ENCODE peak calls at places on chromosome 13, in eight cellular contexts. I is colonic mucosa, O is progenitor cell of endocrine pancreas, L is glutamatergic neuron, Q is dorsolateral prefrontal cortex, V is HepG2, G is AG10803, C is psoas muscle. Y is an unnamed sample.

GRCh38 chr13:41064493-41064892 is 3.2 kb downstream of the WBP4 start:
- DNase-seq in I (no peak), O (no peak), L (no peak), Q (no peak), V (no peak), G (peak), C (no peak), Y (no peak)

GRCh38 chr13:97967948-97968347 is 14.5 kb downstream of the IPO5 start:
- DNase-seq in I (no peak), O (no peak), L (no peak), Q (no peak), V (no peak), G (no peak), C (no peak), Y (no peak)

GRCh38 chr13:93079294-93079693 is 147.3 kb upstream of the GPC6 start:
- DNase-seq in I (no peak), O (no peak), L (no peak), Q (no peak), V (no peak), G (no peak), C (no peak), Y (no peak)

GRCh38 chr13:108929532-108929931 is 300.1 kb downstream of the MYO16 start:
- DNase-seq in I (no peak), O (no peak), L (no peak), Q (no peak), V (no peak), G (peak), C (no peak), Y (no peak)

GRCh38 chr13:62293081-62293480 is 877.4 kb upstream of the PCDH20 start:
- DNase-seq in I (no peak), O (no peak), L (no peak), Q (no peak), V (no peak), G (no peak), C (no peak), Y (no peak)

GRCh38 chr13:93534181-93534700 is 307.6 kb downstream of the GPC6 start:
- DNase-seq in I (no peak), O (no peak), L (no peak), Q (no peak), V (no peak), G (peak), C (no peak), Y (no peak)

GRCh38 chr13:73984949-73985691 is 149.1 kb downstream of the KLF12 start:
- DNase-seq in I (no peak), O (no peak), L (no peak), Q (peak), V (no peak), G (no peak), C (no peak), Y (no peak)

GRCh38 chr13:40637644-40638043 is 28.8 kb downstream of the FOXO1 start:
- DNase-seq in I (peak), O (no peak), L (no peak), Q (no peak), V (no peak), G (no peak), C (no peak), Y (no peak)

GRCh38 chr13:36814465-36814864 is 4.6 kb upstream of the RFXAP start:
- DNase-seq in I (peak), O (no peak), L (no peak), Q (no peak), V (no peak), G (no peak), C (no peak), Y (no peak)

GRCh38 chr13:78659450-78660110 is 625 bp upstream of the OBI1 start:
- DNase-seq in I (no peak), O (no peak), L (no peak), Q (no peak), V (no peak), G (no peak), C (no peak), Y (no peak)

GRCh38 chr13:33235078-33235477 is 50.5 kb downstream of the STARD13 start:
- DNase-seq in I (no peak), O (no peak), L (no peak), Q (no peak), V (peak), G (peak), C (no peak), Y (no peak)

GRCh38 chr13:76890036-76890435 is 3.8 kb upstream of the KCTD12 start:
- DNase-seq in I (no peak), O (no peak), L (no peak), Q (no peak), V (no peak), G (peak), C (no peak), Y (no peak)

GRCh38 chr13:46340631-46341111 is 46.4 kb downstream of the RUBCNL start:
- DNase-seq in I (no peak), O (no peak), L (no peak), Q (no peak), V (no peak), G (no peak), C (no peak), Y (no peak)

GRCh38 chr13:46343279-46343949 is 43.6 kb downstream of the RUBCNL start:
- DNase-seq in I (no peak), O (no peak), L (no peak), Q (no peak), V (no peak), G (no peak), C (no peak), Y (no peak)

GRCh38 chr13:46341112-46341711 is 45.8 kb downstream of the RUBCNL start:
- DNase-seq in I (no peak), O (no peak), L (no peak), Q (no peak), V (no peak), G (peak), C (no peak), Y (no peak)

GRCh38 chr13:46345400-46345799 is 41.7 kb downstream of the RUBCNL start:
- DNase-seq in I (no peak), O (no peak), L (no peak), Q (no peak), V (no peak), G (no peak), C (no peak), Y (no peak)

GRCh38 chr13:46342538-46342937 is 44.5 kb downstream of the RUBCNL start:
- DNase-seq in I (no peak), O (no peak), L (no peak), Q (no peak), V (no peak), G (no peak), C (no peak), Y (no peak)
- TF ChIP-seq CTCF in I (no peak), O (peak), L (no peak), Q (no peak), V (no peak), G (no peak), C (no peak), Y (no peak)

DNA sequence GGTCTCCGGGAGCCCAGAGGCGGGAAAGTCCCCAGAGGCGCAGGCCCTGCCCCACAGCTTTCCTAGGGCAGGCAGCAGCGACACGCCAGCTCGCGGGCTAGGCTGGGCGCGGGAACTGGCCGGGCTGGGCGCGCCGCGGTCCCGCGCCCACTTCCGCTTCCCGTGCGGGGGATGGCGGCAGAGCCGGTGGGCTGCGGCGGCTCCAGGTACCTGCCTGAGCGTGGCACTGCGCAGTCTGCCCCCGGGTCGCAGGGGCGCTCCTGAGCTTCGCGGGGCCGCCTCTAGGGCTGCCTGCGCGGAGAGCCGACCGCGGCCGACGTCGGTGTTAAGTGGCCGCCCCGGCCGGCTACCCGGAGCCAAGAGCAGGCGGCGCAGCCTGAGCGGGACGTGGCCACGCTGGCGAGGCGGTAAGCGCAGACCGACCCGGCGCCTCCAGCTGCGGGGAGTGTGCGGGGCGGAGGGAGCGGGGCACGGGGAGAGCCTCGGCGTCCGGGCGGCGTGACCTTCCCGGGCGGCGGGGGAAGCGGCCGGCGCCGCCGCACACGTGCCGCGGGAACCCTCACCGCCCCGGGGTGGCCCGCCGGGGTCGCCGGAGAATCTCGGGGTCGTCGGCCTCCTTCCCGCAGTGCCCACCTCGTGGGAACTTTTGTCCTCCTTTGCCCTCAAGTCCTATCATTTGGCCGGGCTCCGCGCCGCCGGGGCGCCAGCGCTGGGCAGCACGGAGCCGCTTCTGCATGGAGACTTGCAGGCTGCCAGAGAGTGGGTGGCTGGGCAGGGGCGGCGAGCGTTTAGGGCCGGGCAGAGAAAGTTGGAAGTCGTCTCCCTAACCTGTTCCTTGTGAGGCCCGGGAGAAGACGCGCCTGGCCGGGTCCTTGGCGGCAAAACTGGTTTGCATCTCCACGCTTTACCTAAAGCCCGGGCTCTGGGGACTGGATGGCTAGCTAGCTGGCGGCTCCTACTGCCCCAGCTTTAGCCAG is 31.4 kb upstream of the MPHOSPH8 start:
- DNase-seq in I (peak), O (peak), L (peak), Q (no peak), V (peak), G (peak), C (no peak), Y (peak)
- TF ChIP-seq CTCF in I (no peak), O (peak), L (no peak), Q (no peak), V (peak), G (peak), C (peak), Y (no peak)

GRCh38 chr13:46893820-46894533 is 2.9 kb downstream of the HTR2A start:
- DNase-seq in I (peak), O (peak), L (peak), Q (peak), V (no peak), G (peak), C (peak), Y (peak)
- TF ChIP-seq CTCF in I (peak), O (peak), L (peak), Q (peak), V (peak), G (peak), C (peak), Y (peak)

GRCh38 chr13:113123226-113124150 is 889 bp downstream of the F10 start:
- DNase-seq in I (no peak), O (no peak), L (peak), Q (peak), V (peak), G (no peak), C (no peak), Y (peak)
- TF ChIP-seq CTCF in I (no peak), O (peak), L (no peak), Q (peak), V (peak), G (peak), C (no peak), Y (no peak)

DNA sequence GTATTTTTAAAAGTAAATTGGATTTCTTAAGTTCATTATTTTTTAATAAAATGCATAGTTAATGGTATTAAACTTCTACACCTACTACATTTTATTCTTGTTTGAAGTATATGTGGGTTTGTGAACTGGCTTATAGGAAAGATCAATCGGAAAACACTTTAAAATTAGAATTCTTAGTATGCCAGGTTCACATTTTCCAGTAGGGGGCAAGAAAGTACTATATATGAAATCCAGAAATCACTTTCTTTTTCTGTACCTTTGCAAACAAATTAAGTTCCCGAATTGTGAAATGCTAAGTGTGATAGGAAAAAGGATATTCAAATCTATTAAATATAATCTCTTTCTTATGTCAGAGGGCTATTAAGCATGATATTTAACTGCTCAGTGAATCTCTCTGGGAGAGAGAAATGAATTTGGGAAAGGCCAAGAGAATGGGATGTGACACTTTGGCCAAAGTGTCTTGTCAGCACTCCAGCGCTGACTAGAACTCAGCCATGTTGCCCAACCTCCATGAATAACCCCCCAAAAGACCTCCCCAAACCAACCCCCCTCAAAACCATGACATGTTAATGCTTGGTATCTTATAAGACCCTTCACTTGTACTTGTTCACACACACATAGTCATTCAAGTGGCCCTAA is 122.6 kb upstream of the SLC10A2 start:
- DNase-seq in I (no peak), O (no peak), L (no peak), Q (no peak), V (no peak), G (no peak), C (no peak), Y (no peak)
- TF ChIP-seq CTCF in I (peak), O (peak), L (peak), Q (peak), V (peak), G (peak), C (peak), Y (peak)

DNA sequence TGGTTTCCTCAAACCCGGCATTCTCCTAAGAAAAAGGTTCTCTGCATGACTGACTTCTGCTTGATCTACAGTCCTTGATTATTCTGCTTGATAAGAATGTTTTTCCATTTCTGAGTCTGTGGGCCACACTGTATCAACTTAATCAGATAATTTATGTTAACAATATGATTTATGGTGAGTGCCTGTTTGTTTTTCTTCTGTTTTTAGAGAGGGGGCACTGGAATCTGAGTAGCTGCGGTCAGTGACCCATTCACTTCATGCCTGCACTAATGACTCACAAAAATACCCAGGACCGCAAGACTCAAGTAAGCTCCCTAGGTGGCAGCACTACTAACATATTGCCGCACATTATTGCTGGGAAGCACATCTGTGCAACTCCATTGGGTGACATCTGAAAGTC is 542.3 kb upstream of the ATXN8OS start:
- DNase-seq in I (peak), O (no peak), L (peak), Q (no peak), V (peak), G (no peak), C (no peak), Y (peak)
- TF ChIP-seq CTCF in I (no peak), O (peak), L (peak), Q (no peak), V (peak), G (no peak), C (no peak), Y (peak)

DNA sequence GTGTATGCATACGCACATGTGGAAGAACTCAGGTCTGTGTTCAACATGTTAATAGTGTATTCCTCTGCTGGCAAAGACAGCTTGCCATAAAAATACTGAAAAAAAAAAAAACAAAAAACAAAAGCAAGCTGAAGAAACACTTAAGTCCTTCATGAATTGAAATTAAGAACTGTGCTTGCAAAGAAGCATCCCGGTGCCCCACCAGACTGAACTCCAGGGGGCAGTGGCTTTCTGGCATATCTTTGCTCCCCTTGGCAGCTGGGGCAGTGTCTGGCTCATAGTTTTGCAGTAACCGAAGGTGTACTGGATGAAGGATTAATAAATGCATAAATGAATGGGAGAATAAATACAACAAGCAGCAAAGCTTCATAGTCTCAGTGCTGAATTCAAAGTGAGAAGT is 187.6 kb downstream of the LHFPL6 start:
- DNase-seq in I (peak), O (no peak), L (peak), Q (peak), V (no peak), G (peak), C (peak), Y (peak)
- TF ChIP-seq CTCF in I (no peak), O (peak), L (no peak), Q (peak), V (peak), G (peak), C (peak), Y (peak)

GRCh38 chr13:51583875-51584730 is at the start of gene WDFY2:
- DNase-seq in I (peak), O (peak), L (peak), Q (peak), V (peak), G (peak), C (peak), Y (peak)

GRCh38 chr13:51583469-51583874 is 790 bp upstream of the WDFY2 start:
- DNase-seq in I (no peak), O (no peak), L (no peak), Q (no peak), V (no peak), G (no peak), C (no peak), Y (no peak)

GRCh38 chr13:51585696-51586095 is 1.4 kb downstream of the WDFY2 start:
- DNase-seq in I (no peak), O (no peak), L (no peak), Q (no peak), V (no peak), G (peak), C (no peak), Y (no peak)

GRCh38 chr13:51585234-51585672 is 991 bp downstream of the WDFY2 start:
- DNase-seq in I (no peak), O (no peak), L (no peak), Q (no peak), V (no peak), G (peak), C (no peak), Y (no peak)

DNA sequence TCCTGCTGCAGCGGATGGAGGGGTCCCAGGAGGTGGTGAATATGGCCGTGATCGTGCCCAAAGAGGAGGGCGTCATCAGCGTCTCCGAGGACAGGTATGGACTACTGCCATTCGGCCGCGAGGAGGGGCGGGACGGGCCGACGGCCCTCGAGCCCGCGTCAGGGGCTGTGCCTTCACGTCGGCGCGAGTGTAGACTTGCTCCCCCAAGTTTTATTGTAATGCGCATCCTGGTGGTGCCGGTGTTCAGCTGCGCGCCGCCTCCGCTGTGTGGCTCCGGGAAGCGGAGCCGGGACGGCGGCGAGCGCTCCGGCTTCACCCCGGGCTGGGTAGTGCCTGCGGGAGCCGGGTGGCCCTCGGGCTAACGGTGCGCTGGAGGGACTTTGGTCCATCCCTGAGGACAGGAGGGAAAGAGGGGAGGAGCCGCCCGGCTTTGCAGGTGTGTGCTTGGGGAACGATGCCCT is 499 bp downstream of the WDFY2 start:
- DNase-seq in I (peak), O (peak), L (peak), Q (peak), V (peak), G (peak), C (no peak), Y (peak)
- TF ChIP-seq CTCF in I (no peak), O (no peak), L (no peak), Q (no peak), V (no peak), G (peak), C (no peak), Y (peak)

Y was measured in endothelial cell.